ENCODE peak calls at places on chromosomes 13 and 19, in four cellular contexts. One of them, this sample, is unnamed. For H3K27me3, the result is how much of the 10 kb centered on the place peaks cover.

GRCh38 chr19:19821366-19822147 is at the start of gene ZNF506:
- DNase-seq in AG04450: peak
- DNase-seq in CD4-positive, alpha-beta T cell: peak
- DNase-seq in H9: peak
- DNase-seq in this sample: peak

GRCh38 chr13:37747071-37747612 is 122.4 kb downstream of the TRPC4 start:
- DNase-seq in AG04450: peak
- DNase-seq in CD4-positive, alpha-beta T cell: no peak
- DNase-seq in H9: no peak
- DNase-seq in this sample: no peak

GRCh38 chr13:73715114-73715909 is 418.9 kb downstream of the KLF12 start:
- DNase-seq in AG04450: no peak
- DNase-seq in CD4-positive, alpha-beta T cell: peak
- DNase-seq in H9: no peak
- DNase-seq in this sample: no peak

GRCh38 chr13:101965096-101965495 is 436.8 kb downstream of the FGF14 start:
- DNase-seq in H9: no peak
- DNase-seq in AG04450: no peak
- DNase-seq in CD4-positive, alpha-beta T cell: no peak
- DNase-seq in this sample: no peak

GRCh38 chr13:49457221-49457620 is 13.1 kb downstream of the SETDB2 start:
- DNase-seq in H9: no peak
- DNase-seq in CD4-positive, alpha-beta T cell: no peak
- DNase-seq in AG04450: no peak
- DNase-seq in this sample: no peak

GRCh38 chr19:50334741-50335421 is 5.7 kb upstream of the KCNC3 start:
- DNase-seq in H9: no peak
- DNase-seq in AG04450: no peak
- DNase-seq in CD4-positive, alpha-beta T cell: no peak
- DNase-seq in this sample: no peak

GRCh38 chr13:31012285-31013024 is 80.0 kb downstream of the TEX26 start:
- DNase-seq in CD4-positive, alpha-beta T cell: no peak
- DNase-seq in AG04450: no peak
- DNase-seq in H9: peak
- DNase-seq in this sample: no peak

GRCh38 chr19:15249912-15250634 is 17.8 kb upstream of the EPHX3 start:
- DNase-seq in H9: no peak
- DNase-seq in CD4-positive, alpha-beta T cell: no peak
- DNase-seq in AG04450: peak
- DNase-seq in this sample: no peak

GRCh38 chr13:85710545-85710944 is 88.7 kb downstream of the SLITRK6 start:
- DNase-seq in AG04450: no peak
- DNase-seq in H9: no peak
- DNase-seq in CD4-positive, alpha-beta T cell: no peak
- DNase-seq in this sample: no peak

GRCh38 chr13:59343993-59344780 is 819.5 kb downstream of the DIAPH3 start:
- DNase-seq in CD4-positive, alpha-beta T cell: no peak
- DNase-seq in AG04450: no peak
- DNase-seq in H9: no peak
- DNase-seq in this sample: no peak

GRCh38 chr19:39053276-39054090 is 21.1 kb upstream of the FBXO27 start:
- DNase-seq in AG04450: no peak
- DNase-seq in H9: no peak
- DNase-seq in CD4-positive, alpha-beta T cell: no peak
- DNase-seq in this sample: peak

GRCh38 chr13:52428295-52428694 is 22.1 kb downstream of the VPS36 start:
- DNase-seq in H9: no peak
- DNase-seq in CD4-positive, alpha-beta T cell: no peak
- DNase-seq in AG04450: peak
- DNase-seq in this sample: no peak

GRCh38 chr19:4909172-4909896 is at the start of gene UHRF1:
- DNase-seq in CD4-positive, alpha-beta T cell: no peak
- DNase-seq in H9: peak
- DNase-seq in AG04450: no peak
- DNase-seq in this sample: no peak

GRCh38 chr13:48896312-48896711 is 79.4 kb upstream of the FNDC3A start:
- DNase-seq in H9: no peak
- DNase-seq in CD4-positive, alpha-beta T cell: no peak
- DNase-seq in AG04450: peak
- DNase-seq in this sample: no peak

GRCh38 chr13:93554514-93554913 is 327.9 kb downstream of the GPC6 start:
- DNase-seq in AG04450: no peak
- DNase-seq in H9: no peak
- DNase-seq in CD4-positive, alpha-beta T cell: no peak
- DNase-seq in this sample: no peak

GRCh38 chr13:49791753-49792549 is 531 bp downstream of the KPNA3 start:
- DNase-seq in AG04450: no peak
- DNase-seq in CD4-positive, alpha-beta T cell: peak
- DNase-seq in H9: peak
- DNase-seq in this sample: peak

GRCh38 chr13:41916173-41916954 is 44.5 kb downstream of the VWA8 start:
- DNase-seq in H9: no peak
- DNase-seq in AG04450: peak
- DNase-seq in CD4-positive, alpha-beta T cell: no peak
- DNase-seq in this sample: no peak

GRCh38 chr19:11066326-11066725 is 22.9 kb upstream of the LDLR start:
- DNase-seq in H9: no peak
- DNase-seq in AG04450: no peak
- DNase-seq in CD4-positive, alpha-beta T cell: no peak
- DNase-seq in this sample: no peak

GRCh38 chr13:30607908-30608307 is 9.8 kb upstream of the USPL1 start:
- DNase-seq in AG04450: no peak
- DNase-seq in H9: no peak
- DNase-seq in CD4-positive, alpha-beta T cell: peak
- DNase-seq in this sample: no peak

GRCh38 chr19:31269425-31270127 is 79.7 kb downstream of the TSHZ3 start:
- DNase-seq in CD4-positive, alpha-beta T cell: no peak
- DNase-seq in AG04450: no peak
- DNase-seq in H9: no peak
- DNase-seq in this sample: peak

GRCh38 chr19:8335343-8336071 is 7.6 kb downstream of the KANK3 start:
- DNase-seq in H9: peak
- DNase-seq in CD4-positive, alpha-beta T cell: no peak
- DNase-seq in AG04450: no peak
- DNase-seq in this sample: no peak

GRCh38 chr19:31541396-31541795 is 192.2 kb upstream of the TSHZ3 start:
- DNase-seq in H9: no peak
- DNase-seq in AG04450: no peak
- DNase-seq in CD4-positive, alpha-beta T cell: no peak
- DNase-seq in this sample: no peak

GRCh38 chr13:105721056-105721455 is 814.4 kb downstream of the EFNB2 start:
- DNase-seq in AG04450: no peak
- DNase-seq in H9: no peak
- DNase-seq in CD4-positive, alpha-beta T cell: no peak
- DNase-seq in this sample: no peak

GRCh38 chr13:40137400-40137799 is 481.9 kb downstream of the COG6 start:
- DNase-seq in CD4-positive, alpha-beta T cell: no peak
- DNase-seq in H9: no peak
- DNase-seq in AG04450: no peak
- DNase-seq in this sample: no peak

DNA sequence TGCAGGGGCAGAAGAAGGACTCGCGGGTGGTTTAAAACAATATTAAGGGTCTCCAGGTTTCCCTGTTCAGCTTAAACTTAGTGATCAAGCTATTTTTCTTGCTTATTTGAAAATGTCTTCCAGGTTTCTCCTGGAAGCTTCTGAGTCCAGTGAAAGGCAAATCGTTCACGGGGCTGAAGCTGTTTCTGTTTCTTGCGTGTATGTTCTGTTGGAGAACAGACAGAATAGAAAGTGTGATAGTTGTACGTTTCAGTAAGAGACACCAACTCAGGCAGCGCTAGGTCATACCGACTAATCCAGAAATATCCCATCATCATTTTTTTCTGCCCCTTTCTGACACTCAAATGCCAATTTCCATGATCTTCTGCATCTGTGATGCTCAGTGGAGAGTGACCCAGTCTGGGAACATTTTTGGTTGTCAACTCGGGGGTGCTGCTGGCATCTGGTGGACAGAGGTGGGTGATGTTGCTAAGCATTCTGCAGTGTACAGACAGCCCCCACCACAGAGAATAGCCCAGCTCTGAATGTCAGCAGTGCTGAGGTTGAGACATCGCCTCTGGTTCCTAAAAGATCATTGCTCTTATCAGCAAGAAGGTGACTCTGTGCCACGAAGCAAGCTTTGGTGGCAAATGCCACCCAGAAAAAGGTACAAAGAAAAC is 4.3 kb downstream of the KLF2 start:
- DNase-seq in AG04450: no peak
- DNase-seq in H9: no peak
- DNase-seq in CD4-positive, alpha-beta T cell: peak
- DNase-seq in this sample: no peak
- TF ChIP-seq CTCF in AG04450: no peak
- TF ChIP-seq CTCF in H9: no peak
- TF ChIP-seq CTCF in CD4-positive, alpha-beta T cell: no peak
- TF ChIP-seq CTCF in this sample: no peak

GRCh38 chr19:1296575-1297271 is 11.1 kb downstream of the EFNA2 start:
- DNase-seq in AG04450: no peak
- DNase-seq in H9: no peak
- DNase-seq in CD4-positive, alpha-beta T cell: no peak
- DNase-seq in this sample: no peak
- H3K27me3 ChIP-seq in AG04450: under half
- H3K27me3 ChIP-seq in H9: under half
- H3K27me3 ChIP-seq in CD4-positive, alpha-beta T cell: under half
- H3K27me3 ChIP-seq in this sample: under half

DNA sequence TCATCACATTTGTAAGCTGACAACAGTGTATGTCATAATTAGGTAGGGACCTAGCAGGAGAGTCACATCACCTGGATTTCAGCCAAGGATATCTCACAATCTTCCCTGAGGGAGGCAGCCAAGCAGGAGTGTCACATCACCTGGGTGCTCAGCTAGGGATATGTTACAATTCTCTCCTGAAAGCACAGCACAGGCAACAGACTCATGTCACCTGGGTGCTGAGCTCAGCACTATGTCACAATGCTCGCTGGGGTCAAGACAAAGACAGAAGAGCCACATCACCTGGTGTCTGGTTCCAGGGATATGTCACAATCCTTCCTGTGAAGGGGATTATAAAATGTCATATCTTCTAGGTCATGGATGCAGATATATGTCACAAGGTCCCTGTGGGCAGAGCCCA is 123.7 kb downstream of the ZNF675 start:
- DNase-seq in AG04450: no peak
- DNase-seq in CD4-positive, alpha-beta T cell: no peak
- DNase-seq in H9: no peak
- DNase-seq in this sample: no peak
- TF ChIP-seq CTCF in AG04450: no peak
- TF ChIP-seq CTCF in CD4-positive, alpha-beta T cell: no peak
- TF ChIP-seq CTCF in H9: no peak
- TF ChIP-seq CTCF in this sample: no peak

DNA sequence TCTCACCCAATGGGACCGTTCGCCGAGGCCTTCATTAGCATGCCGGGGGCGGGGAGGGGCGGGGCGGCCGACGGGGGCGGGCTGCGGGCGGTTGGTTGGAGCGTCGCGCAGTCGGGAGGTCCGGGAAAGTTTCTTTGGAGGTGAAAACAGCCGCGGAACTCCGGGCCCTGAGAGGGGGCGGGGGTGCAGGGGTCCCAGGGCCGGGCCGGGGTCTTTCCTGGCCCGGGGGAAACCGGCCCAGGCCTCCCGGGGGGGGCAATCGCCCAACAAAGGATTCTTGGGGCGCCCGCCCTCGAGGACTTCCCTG is at the start of gene HMG20B:
- DNase-seq in H9: no peak
- DNase-seq in CD4-positive, alpha-beta T cell: no peak
- DNase-seq in AG04450: no peak
- DNase-seq in this sample: no peak
- H3K27me3 ChIP-seq in H9: under half
- H3K27me3 ChIP-seq in CD4-positive, alpha-beta T cell: under half
- H3K27me3 ChIP-seq in AG04450: under half
- H3K27me3 ChIP-seq in this sample: under half

GRCh38 chr13:110616103-110617101 is 1.1 kb downstream of the NAXD start:
- DNase-seq in AG04450: no peak
- DNase-seq in CD4-positive, alpha-beta T cell: no peak
- DNase-seq in H9: no peak
- DNase-seq in this sample: peak
- TF ChIP-seq CTCF in AG04450: no peak
- TF ChIP-seq CTCF in CD4-positive, alpha-beta T cell: no peak
- TF ChIP-seq CTCF in H9: peak
- TF ChIP-seq CTCF in this sample: no peak

GRCh38 chr13:111947026-111947810 is 119.7 kb upstream of the SOX1 start:
- DNase-seq in AG04450: no peak
- DNase-seq in H9: peak
- DNase-seq in CD4-positive, alpha-beta T cell: no peak
- DNase-seq in this sample: no peak
- H3K27me3 ChIP-seq in AG04450: under half
- H3K27me3 ChIP-seq in H9: under half
- H3K27me3 ChIP-seq in CD4-positive, alpha-beta T cell: under half
- H3K27me3 ChIP-seq in this sample: under half

GRCh38 chr13:79405831-79406596 is at the start of gene RBM26:
- DNase-seq in AG04450: peak
- DNase-seq in H9: peak
- DNase-seq in CD4-positive, alpha-beta T cell: peak
- DNase-seq in this sample: peak
- TF ChIP-seq CTCF in AG04450: no peak
- TF ChIP-seq CTCF in H9: no peak
- TF ChIP-seq CTCF in CD4-positive, alpha-beta T cell: no peak
- TF ChIP-seq CTCF in this sample: peak

This sample was measured in dorsolateral prefrontal cortex.